ENCODE peak calls at places on chromosomes 16 and 17, in seven cellular contexts. One of them, this sample, is unnamed.

GRCh38 chr17:5241861-5242671 is 7.4 kb upstream of the SCIMP start:
- DNase-seq in AG04450: no peak
- DNase-seq in AG09319: no peak
- DNase-seq in GM13976: no peak
- DNase-seq in A549: no peak
- DNase-seq in stomach: peak
- DNase-seq in foreskin fibroblast: no peak
- DNase-seq in this sample: no peak

GRCh38 chr16:11497851-11498289 is 88.8 kb downstream of the LITAF start:
- DNase-seq in AG04450: no peak
- DNase-seq in AG09319: no peak
- DNase-seq in GM13976: no peak
- DNase-seq in A549: no peak
- DNase-seq in stomach: no peak
- DNase-seq in foreskin fibroblast: peak
- DNase-seq in this sample: peak

GRCh38 chr17:3208484-3208883 is 1.0 kb downstream of the OR1A1 start:
- DNase-seq in AG04450: no peak
- DNase-seq in AG09319: no peak
- DNase-seq in GM13976: no peak
- DNase-seq in A549: no peak
- DNase-seq in stomach: no peak
- DNase-seq in foreskin fibroblast: no peak
- DNase-seq in this sample: no peak

GRCh38 chr16:85302018-85302847 is 190.0 kb upstream of the CIBAR2 start:
- DNase-seq in AG04450: no peak
- DNase-seq in AG09319: no peak
- DNase-seq in GM13976: no peak
- DNase-seq in A549: no peak
- DNase-seq in stomach: no peak
- DNase-seq in foreskin fibroblast: no peak
- DNase-seq in this sample: no peak

GRCh38 chr16:30740364-30741251 is 7.6 kb upstream of the PHKG2 start:
- DNase-seq in AG04450: no peak
- DNase-seq in AG09319: peak
- DNase-seq in GM13976: no peak
- DNase-seq in A549: peak
- DNase-seq in stomach: peak
- DNase-seq in foreskin fibroblast: peak
- DNase-seq in this sample: peak

GRCh38 chr17:4556996-4557395 is 1.8 kb upstream of the MYBBP1A start:
- DNase-seq in AG04450: no peak
- DNase-seq in AG09319: no peak
- DNase-seq in GM13976: no peak
- DNase-seq in A549: no peak
- DNase-seq in stomach: no peak
- DNase-seq in foreskin fibroblast: no peak
- DNase-seq in this sample: no peak

GRCh38 chr16:4511441-4512082 is 27.0 kb downstream of the CDIP1 start:
- DNase-seq in AG04450: no peak
- DNase-seq in AG09319: no peak
- DNase-seq in GM13976: no peak
- DNase-seq in A549: peak
- DNase-seq in stomach: peak
- DNase-seq in foreskin fibroblast: no peak
- DNase-seq in this sample: peak

GRCh38 chr17:59838196-59838911 is 54.4 kb downstream of the TUBD1 start:
- DNase-seq in AG04450: no peak
- DNase-seq in AG09319: peak
- DNase-seq in GM13976: no peak
- DNase-seq in A549: no peak
- DNase-seq in stomach: no peak
- DNase-seq in foreskin fibroblast: no peak
- DNase-seq in this sample: no peak

DNA sequence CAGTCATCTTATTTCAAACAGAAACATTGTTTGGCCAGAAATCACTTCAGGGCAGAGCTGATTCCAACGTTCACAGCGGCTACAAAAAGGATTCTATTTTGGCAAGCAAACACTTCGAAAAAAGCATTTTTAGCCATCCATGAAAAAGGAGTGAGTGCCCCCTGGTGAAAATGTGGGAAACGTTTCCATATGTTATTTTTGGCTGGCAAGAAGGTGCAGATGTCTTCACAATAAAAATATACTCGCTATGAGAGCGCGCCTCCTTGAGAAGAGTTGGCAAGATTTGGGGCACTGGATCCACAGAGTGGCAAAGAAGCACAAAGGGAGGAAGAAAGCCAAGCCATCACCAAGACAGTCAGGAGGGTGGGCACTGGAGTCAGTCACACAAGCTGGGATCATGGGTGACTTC is 191.1 kb downstream of the CHD9NB start:
- DNase-seq in AG04450: no peak
- DNase-seq in AG09319: no peak
- DNase-seq in GM13976: no peak
- DNase-seq in A549: no peak
- DNase-seq in stomach: no peak
- DNase-seq in foreskin fibroblast: no peak
- DNase-seq in this sample: peak
- TF ChIP-seq CTCF in AG04450: no peak
- TF ChIP-seq CTCF in AG09319: no peak
- TF ChIP-seq CTCF in GM13976: no peak
- TF ChIP-seq CTCF in A549: peak
- TF ChIP-seq CTCF in stomach: peak
- TF ChIP-seq CTCF in foreskin fibroblast: no peak
- TF ChIP-seq CTCF in this sample: peak

GRCh38 chr17:16328997-16329396 is 24.3 kb downstream of the CENPV start:
- DNase-seq in AG04450: no peak
- DNase-seq in AG09319: no peak
- DNase-seq in GM13976: peak
- DNase-seq in A549: peak
- DNase-seq in stomach: no peak
- DNase-seq in foreskin fibroblast: no peak
- DNase-seq in this sample: peak
- TF ChIP-seq CTCF in AG04450: peak
- TF ChIP-seq CTCF in AG09319: peak
- TF ChIP-seq CTCF in GM13976: no peak
- TF ChIP-seq CTCF in A549: no peak
- TF ChIP-seq CTCF in stomach: no peak
- TF ChIP-seq CTCF in foreskin fibroblast: no peak
- TF ChIP-seq CTCF in this sample: no peak

GRCh38 chr17:77892469-77893143 is 65.9 kb upstream of the TNRC6C start:
- DNase-seq in AG04450: no peak
- DNase-seq in AG09319: no peak
- DNase-seq in GM13976: no peak
- DNase-seq in A549: no peak
- DNase-seq in stomach: no peak
- DNase-seq in foreskin fibroblast: no peak
- DNase-seq in this sample: peak
- TF ChIP-seq CTCF in AG04450: no peak
- TF ChIP-seq CTCF in AG09319: no peak
- TF ChIP-seq CTCF in GM13976: no peak
- TF ChIP-seq CTCF in A549: peak
- TF ChIP-seq CTCF in stomach: no peak
- TF ChIP-seq CTCF in foreskin fibroblast: no peak
- TF ChIP-seq CTCF in this sample: no peak

GRCh38 chr17:78828470-78829185 is 12.0 kb downstream of the USP36 start:
- DNase-seq in AG04450: peak
- DNase-seq in AG09319: no peak
- DNase-seq in GM13976: no peak
- DNase-seq in A549: peak
- DNase-seq in stomach: no peak
- DNase-seq in foreskin fibroblast: peak
- DNase-seq in this sample: peak
- TF ChIP-seq CTCF in AG04450: peak
- TF ChIP-seq CTCF in AG09319: peak
- TF ChIP-seq CTCF in GM13976: no peak
- TF ChIP-seq CTCF in A549: peak
- TF ChIP-seq CTCF in stomach: no peak
- TF ChIP-seq CTCF in foreskin fibroblast: peak
- TF ChIP-seq CTCF in this sample: no peak

GRCh38 chr17:37230633-37231032 is 145.2 kb upstream of the C17orf78 start:
- DNase-seq in AG04450: no peak
- DNase-seq in AG09319: no peak
- DNase-seq in GM13976: no peak
- DNase-seq in A549: no peak
- DNase-seq in stomach: no peak
- DNase-seq in foreskin fibroblast: no peak
- DNase-seq in this sample: no peak

GRCh38 chr17:37231882-37232281 is 143.9 kb upstream of the C17orf78 start:
- DNase-seq in AG04450: no peak
- DNase-seq in AG09319: no peak
- DNase-seq in GM13976: no peak
- DNase-seq in A549: no peak
- DNase-seq in stomach: no peak
- DNase-seq in foreskin fibroblast: no peak
- DNase-seq in this sample: no peak

GRCh38 chr17:37234106-37234505 is 141.7 kb upstream of the C17orf78 start:
- DNase-seq in AG04450: no peak
- DNase-seq in AG09319: no peak
- DNase-seq in GM13976: no peak
- DNase-seq in A549: no peak
- DNase-seq in stomach: no peak
- DNase-seq in foreskin fibroblast: no peak
- DNase-seq in this sample: no peak

DNA sequence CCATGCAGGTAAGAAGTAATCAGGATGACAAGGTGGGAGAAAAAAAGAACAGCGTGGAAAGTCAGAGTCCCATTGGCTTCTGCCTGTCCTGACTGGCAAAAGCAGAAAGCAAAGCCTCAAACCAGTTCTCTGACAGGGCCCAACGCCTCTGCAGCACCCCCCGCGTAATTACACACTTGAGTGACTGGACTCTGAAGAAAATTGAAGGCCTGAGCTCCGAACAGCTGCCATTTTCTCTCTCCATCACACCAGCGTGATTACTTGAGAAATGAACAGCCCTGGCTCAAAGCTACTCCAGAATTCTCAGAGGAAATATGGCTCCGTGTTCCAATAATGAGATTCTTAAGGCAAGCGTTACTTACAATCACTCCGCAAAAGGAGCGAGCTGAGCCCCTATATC is 142.8 kb upstream of the C17orf78 start:
- DNase-seq in AG04450: no peak
- DNase-seq in AG09319: no peak
- DNase-seq in GM13976: no peak
- DNase-seq in A549: no peak
- DNase-seq in stomach: no peak
- DNase-seq in foreskin fibroblast: no peak
- DNase-seq in this sample: no peak
- TF ChIP-seq CTCF in AG04450: no peak
- TF ChIP-seq CTCF in AG09319: no peak
- TF ChIP-seq CTCF in GM13976: no peak
- TF ChIP-seq CTCF in A549: no peak
- TF ChIP-seq CTCF in stomach: no peak
- TF ChIP-seq CTCF in foreskin fibroblast: no peak
- TF ChIP-seq CTCF in this sample: no peak

DNA sequence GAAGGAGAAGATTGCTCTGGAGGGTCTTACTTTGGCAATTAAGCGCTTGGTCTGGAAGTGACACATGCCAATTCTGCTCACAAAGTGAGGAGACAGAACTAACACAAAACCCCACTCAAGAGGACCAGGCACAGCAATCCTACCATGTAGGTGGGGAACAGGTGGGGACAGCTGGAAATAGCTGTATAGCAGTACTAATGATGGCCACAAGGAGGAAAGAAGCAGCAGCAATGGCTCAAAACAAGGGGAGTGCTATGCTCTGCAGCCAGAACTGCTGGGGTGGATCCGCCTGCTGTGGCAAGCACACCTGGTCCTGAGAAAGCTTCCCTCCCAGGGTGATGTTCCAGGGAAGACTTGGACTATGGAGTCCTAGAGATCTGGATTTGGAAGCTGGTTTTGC is 17.0 kb upstream of the TMEM132E start:
- DNase-seq in AG04450: no peak
- DNase-seq in AG09319: no peak
- DNase-seq in GM13976: no peak
- DNase-seq in A549: no peak
- DNase-seq in stomach: no peak
- DNase-seq in foreskin fibroblast: no peak
- DNase-seq in this sample: peak
- TF ChIP-seq CTCF in AG04450: peak
- TF ChIP-seq CTCF in AG09319: no peak
- TF ChIP-seq CTCF in GM13976: no peak
- TF ChIP-seq CTCF in A549: peak
- TF ChIP-seq CTCF in stomach: no peak
- TF ChIP-seq CTCF in foreskin fibroblast: peak
- TF ChIP-seq CTCF in this sample: no peak

GRCh38 chr16:180101-180920 is at the start of gene HBQ1:
- DNase-seq in AG04450: no peak
- DNase-seq in AG09319: no peak
- DNase-seq in GM13976: peak
- DNase-seq in A549: peak
- DNase-seq in stomach: no peak
- DNase-seq in foreskin fibroblast: no peak
- DNase-seq in this sample: no peak
- TF ChIP-seq CTCF in AG04450: peak
- TF ChIP-seq CTCF in AG09319: no peak
- TF ChIP-seq CTCF in GM13976: peak
- TF ChIP-seq CTCF in A549: peak
- TF ChIP-seq CTCF in stomach: no peak
- TF ChIP-seq CTCF in foreskin fibroblast: no peak
- TF ChIP-seq CTCF in this sample: no peak

DNA sequence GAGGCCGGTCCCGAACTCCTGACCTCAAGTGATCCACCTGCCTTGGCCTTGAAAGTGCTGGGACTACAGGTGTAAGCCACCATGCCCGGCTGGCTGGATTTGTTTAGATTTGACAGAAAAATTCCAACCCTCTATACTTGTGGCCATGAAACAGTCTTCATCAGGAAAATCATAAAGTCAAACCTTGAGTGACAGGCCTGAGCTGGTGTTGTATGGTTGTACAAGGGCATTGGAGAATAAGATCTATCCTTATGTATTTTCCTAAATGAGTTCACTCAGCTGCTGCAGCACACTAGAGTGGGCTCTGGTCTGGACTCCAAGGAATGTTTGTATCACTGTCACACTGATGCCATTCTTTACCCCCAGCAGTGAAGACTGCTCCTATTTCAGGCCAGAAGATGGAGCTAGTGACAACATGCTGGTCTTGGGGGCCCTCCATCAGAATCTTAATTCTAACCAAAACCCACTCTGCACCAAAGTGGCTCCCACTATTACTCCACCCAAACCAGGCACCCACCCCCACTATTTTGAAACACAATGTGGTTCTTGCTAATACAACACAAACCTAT is 27.4 kb downstream of the SNX11 start:
- DNase-seq in AG04450: no peak
- DNase-seq in AG09319: no peak
- DNase-seq in GM13976: peak
- DNase-seq in A549: no peak
- DNase-seq in stomach: no peak
- DNase-seq in foreskin fibroblast: no peak
- DNase-seq in this sample: no peak
- TF ChIP-seq CTCF in AG04450: peak
- TF ChIP-seq CTCF in AG09319: no peak
- TF ChIP-seq CTCF in GM13976: peak
- TF ChIP-seq CTCF in A549: no peak
- TF ChIP-seq CTCF in stomach: no peak
- TF ChIP-seq CTCF in foreskin fibroblast: no peak
- TF ChIP-seq CTCF in this sample: no peak